ENCODE peak calls at places on chromosomes 16 and 17, in five cellular contexts. T, U, N, Y and E are unnamed samples.

GRCh38 chr16:28503470-28504259 is 3.0 kb downstream of the IL27 start:
- DNase-seq in U (no peak), T (no peak), N (no peak), Y (no peak), E (no peak)

GRCh38 chr17:48997827-48998556 is 807 bp downstream of the IGF2BP1 start:
- DNase-seq in N (no peak), U (peak), Y (no peak), T (no peak), E (no peak)

GRCh38 chr16:69520800-69521602 is 44.8 kb upstream of the NFAT5 start:
- DNase-seq in T (no peak), N (no peak), Y (no peak), U (peak), E (no peak)

GRCh38 chr17:19771971-19772630 is 24.0 kb upstream of the ALDH3A1 start:
- DNase-seq in Y (no peak), N (no peak), U (no peak), T (no peak), E (peak)

GRCh38 chr17:6843241-6843890 is 11.8 kb upstream of the TEKT1 start:
- DNase-seq in U (no peak), T (no peak), N (no peak), Y (no peak), E (peak)

GRCh38 chr17:1880851-1881630 is 51.2 kb downstream of the RPA1 start:
- DNase-seq in U (no peak), N (peak), T (no peak), Y (no peak), E (no peak)

GRCh38 chr17:29138184-29138955 is 41.8 kb downstream of the MYO18A start:
- DNase-seq in U (peak), N (peak), Y (no peak), T (peak), E (no peak)

GRCh38 chr16:4556112-4556511 is at the start of gene C16orf96:
- DNase-seq in N (no peak), Y (no peak), T (no peak), U (no peak), E (no peak)

GRCh38 chr17:55705847-55706246 is 16.8 kb downstream of the TMEM100 start:
- DNase-seq in U (no peak), Y (no peak), N (no peak), T (no peak), E (no peak)

GRCh38 chr16:9192746-9193145 is 101.3 kb downstream of the HAPSTR1 start:
- DNase-seq in T (no peak), N (no peak), U (no peak), Y (no peak), E (no peak)

GRCh38 chr17:49515196-49515770 is 20.2 kb downstream of the NGFR start:
- DNase-seq in T (no peak), N (peak), Y (no peak), U (no peak), E (no peak)

GRCh38 chr16:79278506-79278905 is 322.0 kb downstream of the MAF start:
- DNase-seq in N (no peak), T (peak), Y (no peak), U (peak), E (peak)

GRCh38 chr17:43471801-43472200 is 12.0 kb upstream of the DHX8 start:
- DNase-seq in N (no peak), U (no peak), T (no peak), Y (no peak), E (no peak)

GRCh38 chr16:84643677-84644076 is 4.6 kb upstream of the KLHL36 start:
- DNase-seq in N (no peak), T (no peak), Y (no peak), U (no peak), E (no peak)

GRCh38 chr16:9954181-9954580 is 228.0 kb downstream of the GRIN2A start:
- DNase-seq in T (no peak), Y (no peak), U (no peak), N (no peak), E (no peak)

GRCh38 chr16:29804455-29805231 is 1.7 kb upstream of the MAZ start:
- DNase-seq in N (no peak), Y (no peak), T (no peak), U (no peak), E (no peak)

GRCh38 chr17:45020354-45021138 is 30.9 kb downstream of the DCAKD start:
- DNase-seq in Y (no peak), U (no peak), T (no peak), N (no peak), E (no peak)

GRCh38 chr17:7555320-7555948 is 3.1 kb upstream of the TNFSF13 start:
- DNase-seq in U (no peak), T (no peak), N (no peak), Y (no peak), E (no peak)

GRCh38 chr17:51319186-51319585 is 58.8 kb downstream of the UTP18 start:
- DNase-seq in T (no peak), Y (no peak), U (no peak), N (no peak), E (no peak)

GRCh38 chr16:89161763-89162162 is 9.8 kb upstream of the CDH15 start:
- DNase-seq in N (no peak), U (no peak), T (no peak), Y (no peak), E (no peak)

GRCh38 chr17:78940708-78941107 is 15.5 kb upstream of the TIMP2 start:
- DNase-seq in T (no peak), U (no peak), Y (no peak), N (no peak), E (no peak)

GRCh38 chr17:20266806-20267458 is 200.4 kb downstream of the LGALS9B start:
- DNase-seq in Y (no peak), U (no peak), N (no peak), T (no peak), E (no peak)

GRCh38 chr17:17179371-17179827 is 26.7 kb downstream of the PLD6 start:
- DNase-seq in N (no peak), T (no peak), Y (no peak), U (no peak), E (no peak)

GRCh38 chr17:40253565-40253964 is 34.1 kb upstream of the CDC6 start:
- DNase-seq in Y (no peak), T (no peak), N (no peak), U (no peak), E (no peak)

GRCh38 chr17:67157732-67158639 is 87.0 kb downstream of the HELZ start:
- DNase-seq in U (no peak), Y (no peak), T (no peak), N (no peak), E (no peak)

GRCh38 chr17:7440823-7441174 is 1.5 kb downstream of the FGF11 start:
- DNase-seq in N (no peak), Y (no peak), T (no peak), U (peak), E (no peak)

GRCh38 chr17:34930283-34930682 is 31.0 kb downstream of the CCT6B start:
- DNase-seq in U (no peak), T (no peak), N (no peak), Y (no peak), E (no peak)

GRCh38 chr16:57958544-57958943 is 12.4 kb downstream of the CNGB1 start:
- DNase-seq in U (no peak), Y (no peak), N (no peak), T (no peak), E (no peak)